ENCODE peak calls at places on chromosomes 6 and 20, in ten cellular contexts. A is body of pancreas, S is sigmoid colon, U is NB4, C is epithelial cell of esophagus, V is endothelial cell of umbilical vein, Q is A549, W is cardiac muscle cell, J is foreskin fibroblast, G is kidney. M is an unnamed sample.

GRCh38 chr20:32823078-32823477 is 3.3 kb downstream of the MAPRE1 start:
- DNase-seq in A (no peak), S (no peak), U (peak), C (peak), V (no peak), Q (no peak), W (peak), J (peak), G (no peak), M (no peak)

GRCh38 chr6:25670793-25671513 is 18.9 kb downstream of the SCGN start:
- DNase-seq in A (no peak), S (no peak), U (peak), C (peak), V (peak), Q (peak), W (peak), J (no peak), G (no peak), M (no peak)

GRCh38 chr6:110876170-110876773 is 1.7 kb downstream of the AMD1 start:
- DNase-seq in A (peak), S (peak), U (peak), C (peak), V (peak), Q (peak), W (peak), J (peak), G (peak), M (peak)

GRCh38 chr6:17863971-17864754 is 123.3 kb downstream of the KIF13A start:
- DNase-seq in A (no peak), S (peak), U (no peak), C (peak), V (peak), Q (peak), W (no peak), J (peak), G (no peak), M (no peak)

GRCh38 chr6:11618533-11618932 is 81.0 kb downstream of the TMEM170B start:
- DNase-seq in A (no peak), S (no peak), U (peak), C (peak), V (peak), Q (peak), W (no peak), J (peak), G (no peak), M (no peak)

GRCh38 chr6:108492131-108492766 is 68.5 kb upstream of the FOXO3 start:
- DNase-seq in A (no peak), S (no peak), U (peak), C (peak), V (peak), Q (peak), W (peak), J (peak), G (no peak), M (no peak)

GRCh38 chr6:4776967-4777925 is 1.0 kb downstream of the CDYL start:
- DNase-seq in A (no peak), S (no peak), U (peak), C (peak), V (peak), Q (no peak), W (peak), J (peak), G (peak), M (no peak)

GRCh38 chr6:111361648-111362047 is 121.4 kb downstream of the REV3L start:
- DNase-seq in A (peak), S (no peak), U (peak), C (peak), V (peak), Q (peak), W (peak), J (peak), G (no peak), M (no peak)

GRCh38 chr20:37984018-37984785 is 49.1 kb downstream of the TTI1 start:
- DNase-seq in A (peak), S (no peak), U (no peak), C (no peak), V (no peak), Q (no peak), W (peak), J (no peak), G (no peak), M (no peak)

GRCh38 chr20:17611540-17612286 is 41.8 kb downstream of the DSTN start:
- DNase-seq in A (peak), S (peak), U (no peak), C (peak), V (no peak), Q (peak), W (peak), J (peak), G (peak), M (no peak)

GRCh38 chr6:27293436-27294152 is 18.5 kb downstream of the POM121L2 start:
- DNase-seq in A (no peak), S (no peak), U (no peak), C (peak), V (no peak), Q (no peak), W (peak), J (peak), G (no peak), M (no peak)

GRCh38 chr6:155528335-155528734 is 72.7 kb upstream of the NOX3 start:
- DNase-seq in A (no peak), S (no peak), U (no peak), C (no peak), V (peak), Q (no peak), W (no peak), J (no peak), G (no peak), M (no peak)

GRCh38 chr6:105107207-105107606 is 72.6 kb downstream of the POPDC3 start:
- DNase-seq in A (no peak), S (no peak), U (no peak), C (no peak), V (no peak), Q (no peak), W (no peak), J (no peak), G (no peak), M (no peak)

GRCh38 chr20:47857142-47857993 is 72.1 kb upstream of the SULF2 start:
- DNase-seq in A (no peak), S (peak), U (peak), C (peak), V (no peak), Q (no peak), W (no peak), J (no peak), G (no peak), M (no peak)

GRCh38 chr6:151690768-151691562 is 116.5 kb upstream of the ESR1 start:
- DNase-seq in A (no peak), S (no peak), U (no peak), C (no peak), V (no peak), Q (no peak), W (no peak), J (peak), G (no peak), M (no peak)

GRCh38 chr20:10939297-10939949 is 265.6 kb upstream of the JAG1 start:
- DNase-seq in A (no peak), S (no peak), U (no peak), C (peak), V (no peak), Q (no peak), W (no peak), J (peak), G (no peak), M (no peak)

GRCh38 chr6:118667988-118668387 is 16.6 kb upstream of the CEP85L start:
- DNase-seq in A (no peak), S (no peak), U (no peak), C (no peak), V (no peak), Q (no peak), W (no peak), J (peak), G (no peak), M (no peak)

GRCh38 chr6:133512410-133513016 is 271.4 kb downstream of the EYA4 start:
- DNase-seq in A (peak), S (no peak), U (peak), C (peak), V (peak), Q (peak), W (peak), J (peak), G (no peak), M (no peak)

GRCh38 chr6:11172501-11173337 is 59.7 kb downstream of the NEDD9 start:
- DNase-seq in A (peak), S (no peak), U (peak), C (peak), V (peak), Q (no peak), W (peak), J (peak), G (no peak), M (peak)

GRCh38 chr6:142935553-142936517 is 9.1 kb downstream of the HIVEP2 start:
- DNase-seq in A (no peak), S (no peak), U (no peak), C (no peak), V (no peak), Q (no peak), W (no peak), J (no peak), G (peak), M (no peak)

GRCh38 chr6:19692506-19693298 is 144.5 kb upstream of the ID4 start:
- DNase-seq in A (no peak), S (no peak), U (no peak), C (no peak), V (no peak), Q (no peak), W (no peak), J (no peak), G (no peak), M (no peak)

GRCh38 chr20:54168961-54169862 is 4.6 kb downstream of the CYP24A1 start:
- DNase-seq in A (no peak), S (no peak), U (no peak), C (peak), V (no peak), Q (no peak), W (no peak), J (no peak), G (no peak), M (no peak)

GRCh38 chr6:34964564-34964963 is 75.5 kb downstream of the ANKS1A start:
- DNase-seq in A (no peak), S (no peak), U (no peak), C (no peak), V (no peak), Q (no peak), W (no peak), J (peak), G (no peak), M (no peak)

GRCh38 chr20:17995967-17996819 is 27.4 kb downstream of the MGME1 start:
- DNase-seq in A (peak), S (no peak), U (peak), C (peak), V (peak), Q (peak), W (peak), J (peak), G (no peak), M (no peak)

GRCh38 chr20:32336918-32337347 is 21.2 kb upstream of the ASXL1 start:
- DNase-seq in A (no peak), S (no peak), U (peak), C (peak), V (peak), Q (peak), W (peak), J (peak), G (no peak), M (no peak)

GRCh38 chr20:58718121-58718563 is 25.5 kb downstream of the NPEPL1 start:
- DNase-seq in A (peak), S (peak), U (peak), C (no peak), V (no peak), Q (no peak), W (no peak), J (no peak), G (peak), M (peak)

GRCh38 chr6:111941686-111942330 is 68.6 kb upstream of the FYN start:
- DNase-seq in A (no peak), S (no peak), U (peak), C (no peak), V (no peak), Q (no peak), W (no peak), J (peak), G (no peak), M (no peak)

GRCh38 chr6:79640146-79641111 is 9.3 kb downstream of the SH3BGRL2 start:
- DNase-seq in A (peak), S (no peak), U (no peak), C (no peak), V (peak), Q (no peak), W (peak), J (no peak), G (no peak), M (no peak)

GRCh38 chr20:62162765-62163484 is 19.4 kb downstream of the SS18L1 start:
- DNase-seq in A (no peak), S (no peak), U (no peak), C (no peak), V (no peak), Q (no peak), W (no peak), J (no peak), G (no peak), M (no peak)

DNA sequence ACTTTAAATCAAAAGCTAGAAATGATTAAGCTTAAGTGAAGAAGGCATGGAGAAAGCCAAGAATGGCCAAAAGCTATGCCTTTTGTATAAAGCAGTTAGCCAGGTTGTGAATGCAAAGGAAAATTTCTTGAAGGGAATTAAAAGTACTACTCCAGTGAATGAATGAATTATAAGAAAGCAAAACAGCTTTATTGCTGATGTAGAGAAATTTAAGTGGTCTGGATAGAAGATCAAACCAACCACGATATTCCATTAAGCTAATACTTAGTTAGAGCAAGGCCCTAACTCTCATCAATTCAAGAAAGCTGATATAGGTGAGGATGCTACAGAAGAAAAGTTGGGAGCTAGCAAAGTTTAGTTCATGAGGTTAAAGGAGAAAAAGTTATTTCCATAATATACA is 988.5 kb upstream of the ADGRB3 start:
- DNase-seq in A (no peak), S (no peak), U (no peak), C (no peak), V (no peak), Q (no peak), W (no peak), J (no peak), G (no peak), M (no peak)
- TF ChIP-seq CTCF in A (no peak), S (no peak), U (no peak), C (no peak), V (no peak), Q (no peak), W (no peak), J (no peak), G (no peak), M (no peak)

DNA sequence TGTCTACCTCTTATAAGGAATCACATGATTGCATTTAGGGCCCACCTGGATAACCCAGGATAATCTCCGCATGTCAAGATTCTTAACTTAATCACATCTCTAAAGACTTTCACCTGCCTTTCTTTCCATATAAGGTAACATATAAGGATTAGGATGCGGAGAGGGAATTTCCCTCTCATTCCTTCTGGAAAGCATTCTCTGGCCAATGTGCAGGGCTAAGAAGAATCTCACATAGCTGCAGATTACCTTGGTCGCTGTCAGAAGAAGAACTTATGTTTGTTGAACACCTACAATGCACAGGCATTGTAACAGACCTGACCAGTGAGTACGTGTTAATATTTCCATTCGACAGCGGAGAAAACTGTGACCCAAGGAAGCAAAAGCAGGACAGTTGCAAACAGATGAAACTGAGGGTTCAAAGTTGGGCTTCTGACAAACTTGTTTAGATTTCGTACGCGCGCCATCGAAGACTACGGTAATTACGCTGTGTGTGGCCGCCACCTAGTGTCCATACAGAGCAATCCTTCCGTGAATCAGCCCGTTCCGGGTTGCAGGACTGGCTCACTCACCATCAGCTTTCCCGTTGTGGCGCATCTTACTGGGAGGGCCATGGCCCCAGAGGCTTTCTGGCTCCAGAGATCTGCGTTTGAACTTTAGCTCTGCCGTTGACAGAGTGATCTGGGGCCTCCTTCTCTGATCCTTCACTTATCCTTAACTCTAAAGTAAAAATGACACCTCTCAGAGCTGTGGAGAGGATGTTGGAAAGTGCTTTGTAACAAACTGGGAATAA is 9.5 kb downstream of the C20orf202 start:
- DNase-seq in A (peak), S (peak), U (peak), C (peak), V (peak), Q (peak), W (peak), J (peak), G (peak), M (no peak)
- TF ChIP-seq CTCF in A (peak), S (peak), U (peak), C (peak), V (peak), Q (peak), W (peak), J (peak), G (peak), M (peak)

DNA sequence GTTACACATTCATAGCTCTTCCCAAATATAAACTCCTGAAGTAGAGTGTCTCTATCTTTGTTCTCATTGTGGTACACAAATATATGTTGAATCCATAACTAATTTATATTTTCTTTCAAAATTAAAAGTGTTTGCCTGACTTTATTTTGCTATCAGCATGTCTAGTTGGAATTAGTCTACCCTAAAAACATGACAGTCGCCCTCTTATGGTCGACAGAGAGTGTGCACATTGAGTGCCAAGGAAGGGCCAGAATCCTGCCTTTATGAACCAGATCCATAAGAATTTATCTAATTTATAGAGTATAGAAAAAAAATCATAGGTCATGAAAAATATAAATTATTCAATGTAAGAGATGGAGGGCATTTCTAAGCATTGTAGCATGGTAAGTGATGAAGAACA is 12.3 kb upstream of the DEFB112 start:
- DNase-seq in A (no peak), S (no peak), U (peak), C (peak), V (no peak), Q (no peak), W (peak), J (no peak), G (no peak), M (no peak)
- TF ChIP-seq CTCF in A (no peak), S (no peak), U (peak), C (peak), V (no peak), Q (no peak), W (no peak), J (no peak), G (no peak), M (peak)

GRCh38 chr20:63706852-63707557 is 771 bp downstream of the ARFRP1 start:
- DNase-seq in A (peak), S (peak), U (peak), C (peak), V (peak), Q (no peak), W (peak), J (peak), G (peak), M (peak)
- TF ChIP-seq CTCF in A (peak), S (no peak), U (peak), C (peak), V (peak), Q (no peak), W (peak), J (peak), G (peak), M (peak)

GRCh38 chr6:73798592-73798991 is 102.6 kb downstream of the CD109 start:
- DNase-seq in A (no peak), S (peak), U (peak), C (peak), V (peak), Q (peak), W (no peak), J (peak), G (no peak), M (no peak)
- TF ChIP-seq CTCF in A (no peak), S (peak), U (no peak), C (peak), V (peak), Q (no peak), W (peak), J (peak), G (peak), M (peak)

GRCh38 chr6:50353603-50354002 is 303.9 kb upstream of the DEFB112 start:
- DNase-seq in A (no peak), S (no peak), U (no peak), C (peak), V (no peak), Q (no peak), W (no peak), J (no peak), G (no peak), M (no peak)
- TF ChIP-seq CTCF in A (no peak), S (no peak), U (no peak), C (no peak), V (no peak), Q (no peak), W (no peak), J (no peak), G (no peak), M (no peak)

GRCh38 chr6:1892716-1893115 is 283.0 kb downstream of the FOXC1 start:
- DNase-seq in A (no peak), S (no peak), U (no peak), C (no peak), V (no peak), Q (no peak), W (no peak), J (no peak), G (no peak), M (no peak)

GRCh38 chr6:1890987-1891386 is 281.3 kb downstream of the FOXC1 start:
- DNase-seq in A (no peak), S (no peak), U (no peak), C (no peak), V (no peak), Q (no peak), W (no peak), J (no peak), G (no peak), M (no peak)

GRCh38 chr6:1895721-1896120 is 286.0 kb downstream of the FOXC1 start:
- DNase-seq in A (no peak), S (no peak), U (no peak), C (peak), V (peak), Q (no peak), W (no peak), J (peak), G (no peak), M (no peak)

GRCh38 chr6:1894954-1895353 is 285.2 kb downstream of the FOXC1 start:
- DNase-seq in A (peak), S (no peak), U (no peak), C (peak), V (no peak), Q (no peak), W (no peak), J (no peak), G (no peak), M (no peak)

DNA sequence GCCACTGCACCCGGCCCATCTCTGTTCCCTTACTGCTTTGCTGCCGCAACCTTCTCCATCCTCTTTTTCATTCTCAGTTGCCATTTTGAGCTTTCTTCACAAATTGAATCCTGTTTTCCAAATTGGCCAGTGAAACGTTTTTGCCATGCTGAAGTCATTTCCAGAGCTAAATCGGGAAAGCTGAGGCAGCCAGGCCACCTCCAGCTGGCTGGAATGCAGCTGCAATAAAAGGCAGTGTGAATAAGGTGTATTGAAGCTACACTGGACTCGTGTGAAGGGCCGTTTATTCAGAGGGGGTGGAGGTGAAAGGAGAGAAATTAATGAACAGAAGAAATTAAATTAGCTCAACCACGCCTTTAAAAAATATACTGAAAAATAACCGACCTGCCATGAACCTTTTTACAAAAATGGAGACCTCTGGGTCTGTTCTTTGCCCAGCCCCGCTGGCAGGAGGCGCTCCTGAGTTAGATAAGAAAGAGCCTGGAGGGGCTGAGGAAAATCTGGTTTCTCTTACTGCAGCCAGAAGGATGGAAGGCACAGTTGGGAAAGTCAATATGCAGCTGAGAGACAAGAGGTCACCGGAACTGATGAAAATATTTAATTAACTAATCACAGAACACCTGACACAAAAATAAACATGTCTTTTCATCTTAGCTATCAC is 283.9 kb downstream of the FOXC1 start:
- DNase-seq in A (no peak), S (no peak), U (no peak), C (no peak), V (no peak), Q (no peak), W (peak), J (peak), G (no peak), M (no peak)
- TF ChIP-seq CTCF in A (no peak), S (no peak), U (peak), C (no peak), V (no peak), Q (peak), W (peak), J (peak), G (no peak), M (peak)

M was measured in type B pancreatic cell.